ENCODE peak calls at places on chromosomes 13 and 19, in seven cellular contexts. L is nephron progenitor cell; I is memory B cell; V is astrocyte of the spinal cord; W is cardiac muscle cell; Q is stimulated activated CD8-positive, alpha-beta memory T cell treated with anti-CD3 and anti-CD28 coated beads, Interleukin-12 subunit alpha, Interleukin-12 subunit beta, amount 100 ng/mL, for 4 hours; B is Calu3. C is an unnamed sample.

GRCh38 chr19:34962281-34962944 is 1.6 kb downstream of the ZNF792 start:
- DNase-seq in L (no peak), I (no peak), V (no peak), W (peak), Q (no peak), B (no peak), C (no peak)

GRCh38 chr13:26424181-26424580 is 133.3 kb upstream of the WASF3 start:
- DNase-seq in L (no peak), I (no peak), V (no peak), W (no peak), Q (no peak), B (no peak), C (no peak)

GRCh38 chr19:53389591-53390377 is 5.2 kb upstream of the ZNF765 start:
- DNase-seq in L (no peak), I (no peak), V (no peak), W (no peak), Q (no peak), B (no peak), C (peak)

GRCh38 chr13:109818891-109819290 is 32.5 kb upstream of the IRS2 start:
- DNase-seq in L (no peak), I (no peak), V (no peak), W (peak), Q (no peak), B (no peak), C (no peak)

GRCh38 chr19:8208119-8208709 is 956 bp upstream of the CERS4 start:
- DNase-seq in L (peak), I (no peak), V (no peak), W (peak), Q (no peak), B (peak), C (peak)

GRCh38 chr13:107650081-107650701 is 565.1 kb downstream of the LIG4 start:
- DNase-seq in L (peak), I (no peak), V (peak), W (peak), Q (no peak), B (peak), C (peak)

GRCh38 chr13:46176756-46177155 is 5.2 kb downstream of the LCP1 start:
- DNase-seq in L (no peak), I (peak), V (no peak), W (no peak), Q (no peak), B (no peak), C (no peak)

GRCh38 chr13:111920306-111920931 is 146.5 kb upstream of the SOX1 start:
- DNase-seq in L (no peak), I (no peak), V (no peak), W (no peak), Q (no peak), B (no peak), C (no peak)

C was measured in SJCRH30.